ENCODE peak calls at places on chromosomes 3 and 15, in four cellular contexts. O, F, V and J are unnamed samples.

GRCh38 chr3:167691366-167691765 is 37.6 kb upstream of the WDR49 start:
- DNase-seq in O (no peak), F (no peak), V (no peak), J (no peak)

GRCh38 chr3:56522374-56522773 is 34.6 kb upstream of the CCDC66 start:
- DNase-seq in O (no peak), F (no peak), V (no peak), J (no peak)

GRCh38 chr15:29939404-29939803 is 117.1 kb upstream of the TJP1 start:
- DNase-seq in O (peak), F (no peak), V (no peak), J (no peak)

GRCh38 chr3:541328-541727 is 344.8 kb downstream of the CHL1 start:
- DNase-seq in O (no peak), F (no peak), V (no peak), J (no peak)

GRCh38 chr3:160381470-160381869 is 17.6 kb downstream of the IFT80 start:
- DNase-seq in O (peak), F (no peak), V (no peak), J (peak)

GRCh38 chr3:176633511-176633910 is 563.8 kb downstream of the TBL1XR1 start:
- DNase-seq in O (no peak), F (no peak), V (no peak), J (no peak)

GRCh38 chr3:61808526-61808925 is 247.2 kb downstream of the PTPRG start:
- DNase-seq in O (no peak), F (no peak), V (no peak), J (peak)

GRCh38 chr3:164467027-164467426 is 611.3 kb downstream of the SI start:
- DNase-seq in O (no peak), F (no peak), V (no peak), J (no peak)

GRCh38 chr3:97884724-97885123 is 62.9 kb downstream of the CRYBG3 start:
- DNase-seq in O (peak), F (no peak), V (no peak), J (no peak)

GRCh38 chr3:106299300-106300098 is 430.7 kb upstream of the CBLB start:
- DNase-seq in O (peak), F (no peak), V (no peak), J (peak)

GRCh38 chr15:96252148-96252547 is 78.4 kb upstream of the NR2F2 start:
- DNase-seq in O (no peak), F (no peak), V (no peak), J (no peak)

GRCh38 chr15:94526071-94526689 is 294.8 kb downstream of the MCTP2 start:
- DNase-seq in O (peak), F (no peak), V (no peak), J (no peak)
- TF ChIP-seq CTCF in O (peak), F (peak), V (peak), J (peak)

GRCh38 chr3:70744536-70744935 is 432.1 kb upstream of the MDFIC2 start:
- DNase-seq in O (no peak), F (no peak), V (no peak), J (peak)
- TF ChIP-seq CTCF in O (no peak), F (no peak), V (no peak), J (no peak)

GRCh38 chr15:39920510-39921273 is 626 bp upstream of the GPR176 start:
- DNase-seq in O (peak), F (peak), V (no peak), J (peak)
- TF ChIP-seq CTCF in O (no peak), F (no peak), V (no peak), J (no peak)

GRCh38 chr3:138326866-138327595 is 2.6 kb downstream of the NME9 start:
- DNase-seq in O (no peak), F (no peak), V (no peak), J (no peak)

GRCh38 chr3:138329127-138329983 is at the start of gene NME9:
- DNase-seq in O (peak), F (peak), V (no peak), J (peak)

GRCh38 chr3:138327831-138328230 is 1.8 kb downstream of the NME9 start:
- DNase-seq in O (no peak), F (no peak), V (no peak), J (peak)

GRCh38 chr3:138329984-138330293 is 288 bp upstream of the NME9 start:
- DNase-seq in O (no peak), F (no peak), V (no peak), J (no peak)

DNA sequence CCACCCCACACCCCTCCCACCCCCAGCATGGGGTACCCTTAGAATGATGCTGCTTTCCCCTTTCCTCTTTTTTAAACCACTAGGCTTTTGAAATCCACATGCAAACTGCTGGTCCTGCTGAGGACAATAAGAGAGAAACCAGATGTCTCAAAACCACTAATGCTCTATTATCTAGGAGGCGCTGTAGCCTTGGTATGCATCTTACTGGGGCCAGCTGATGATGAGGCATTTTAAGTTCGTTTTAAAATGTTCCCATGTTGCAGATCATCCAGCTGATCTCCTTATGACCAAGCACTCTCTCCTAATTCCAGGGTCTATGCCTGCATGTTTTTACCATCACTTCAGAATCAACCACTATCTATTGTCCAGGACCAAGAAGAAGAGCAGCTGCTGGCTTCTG is 1.3 kb downstream of the NME9 start:
- DNase-seq in O (peak), F (no peak), V (no peak), J (peak)
- TF ChIP-seq CTCF in O (peak), F (no peak), V (no peak), J (peak)

DNA sequence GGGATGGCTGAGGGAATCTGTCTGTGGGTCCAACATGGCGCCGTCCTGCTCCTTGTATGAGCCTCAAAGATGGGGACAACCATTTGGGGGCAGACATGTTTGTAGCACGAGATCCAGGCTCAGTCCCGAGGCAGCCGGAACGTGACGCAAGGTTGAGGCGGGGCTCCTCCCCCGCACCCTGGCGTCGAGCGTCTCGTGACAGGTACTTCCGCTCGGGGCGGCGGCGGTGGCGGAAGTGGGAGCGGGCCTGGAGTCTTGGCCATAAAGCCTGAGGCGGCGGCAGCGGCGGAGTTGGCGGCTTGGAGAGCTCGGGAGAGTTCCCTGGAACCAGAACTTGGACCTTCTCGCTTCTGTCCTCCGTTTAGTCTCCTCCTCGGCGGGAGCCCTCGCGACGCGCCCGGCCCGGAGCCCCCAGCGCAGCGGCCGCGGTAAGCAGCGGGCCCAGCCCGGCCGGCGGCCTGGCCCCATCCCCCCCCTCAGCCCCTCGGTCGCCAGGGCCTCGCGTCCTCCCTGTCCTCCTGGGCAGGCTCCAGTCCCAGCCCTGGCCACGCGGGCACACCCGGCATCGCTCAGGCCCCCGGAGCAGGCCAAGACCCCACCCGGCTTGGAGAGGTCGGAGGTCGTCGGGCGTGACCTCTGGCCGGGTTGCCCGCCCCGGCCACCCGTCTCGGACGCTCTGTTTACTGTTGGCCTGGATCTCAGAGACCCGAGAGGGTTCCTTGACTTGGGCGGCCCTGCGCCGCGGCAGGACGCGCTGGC is at the start of gene RAB7A:
- DNase-seq in O (peak), F (peak), V (peak), J (peak)
- TF ChIP-seq CTCF in O (no peak), F (no peak), V (no peak), J (no peak)

GRCh38 chr15:81361891-81362290 is 12.1 kb downstream of the TMC3 start:
- DNase-seq in O (no peak), F (no peak), V (no peak), J (no peak)

GRCh38 chr15:81356252-81356651 is 17.8 kb downstream of the TMC3 start:
- DNase-seq in O (no peak), F (no peak), V (no peak), J (no peak)

GRCh38 chr15:81358248-81358647 is 15.8 kb downstream of the TMC3 start:
- DNase-seq in O (no peak), F (no peak), V (no peak), J (no peak)

GRCh38 chr15:81360491-81360890 is 13.5 kb downstream of the TMC3 start:
- DNase-seq in O (no peak), F (no peak), V (no peak), J (no peak)

GRCh38 chr15:81357178-81357686 is 16.8 kb downstream of the TMC3 start:
- DNase-seq in O (no peak), F (no peak), V (no peak), J (no peak)
- TF ChIP-seq CTCF in O (no peak), F (no peak), V (no peak), J (no peak)

GRCh38 chr3:172752651-172753050 is 2.1 kb downstream of the ECT2 start:
- DNase-seq in O (no peak), F (no peak), V (no peak), J (no peak)

GRCh38 chr3:172749201-172749965 is 1.1 kb upstream of the ECT2 start:
- DNase-seq in O (peak), F (no peak), V (peak), J (peak)

GRCh38 chr3:172750069-172750367 is 508 bp upstream of the ECT2 start:
- DNase-seq in O (no peak), F (no peak), V (no peak), J (no peak)

GRCh38 chr3:172751188-172751571 is 654 bp downstream of the ECT2 start:
- DNase-seq in O (peak), F (no peak), V (no peak), J (peak)

DNA sequence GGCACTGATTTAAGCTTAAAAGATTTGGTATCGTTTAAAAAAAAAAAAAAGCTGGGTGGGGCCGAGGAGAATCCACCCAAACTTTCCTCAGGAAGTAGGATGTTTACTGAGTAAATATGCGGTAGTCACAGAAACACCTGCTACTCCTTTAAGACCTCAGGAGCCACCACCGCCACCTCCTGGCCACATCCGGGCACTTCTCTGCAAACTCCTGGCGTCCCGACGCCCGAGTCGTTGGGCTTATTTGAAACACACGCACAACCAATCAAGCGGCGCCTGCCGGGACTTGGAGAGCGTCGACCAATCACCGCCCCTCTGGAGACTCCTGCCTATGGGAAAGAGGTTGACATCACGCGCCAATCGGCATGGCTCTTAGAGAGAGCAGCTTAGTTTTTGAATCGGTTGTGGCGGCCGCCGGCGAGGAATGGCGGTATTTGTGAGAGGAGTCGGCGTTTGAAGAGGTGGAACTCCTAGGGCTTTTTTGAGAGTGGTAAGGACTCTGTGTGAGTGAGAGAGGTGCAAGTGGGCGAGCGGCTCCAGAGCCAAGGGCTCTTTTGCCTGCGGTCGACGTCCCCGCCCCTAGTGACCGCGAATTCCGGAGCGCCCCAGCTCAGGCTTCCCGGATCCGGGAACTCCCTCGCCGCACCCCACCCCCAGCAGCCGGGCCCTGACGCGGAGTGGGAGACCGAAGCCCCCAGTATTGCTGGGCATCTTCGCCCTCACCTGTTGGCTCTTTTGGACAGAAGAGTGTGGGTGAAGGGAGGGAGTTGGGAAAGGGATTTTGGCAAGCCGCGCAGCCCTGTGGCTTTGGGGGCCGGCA is at the start of gene ECT2:
- DNase-seq in O (peak), F (peak), V (peak), J (peak)
- TF ChIP-seq CTCF in O (peak), F (peak), V (peak), J (peak)

GRCh38 chr3:169581633-169582032 is 81.9 kb downstream of the MECOM start:
- DNase-seq in O (no peak), F (no peak), V (no peak), J (peak)

GRCh38 chr3:169579086-169579485 is 84.4 kb downstream of the MECOM start:
- DNase-seq in O (no peak), F (no peak), V (no peak), J (no peak)

GRCh38 chr3:169578381-169578780 is 85.1 kb downstream of the MECOM start:
- DNase-seq in O (no peak), F (no peak), V (no peak), J (no peak)

GRCh38 chr3:169583269-169583668 is 80.2 kb downstream of the MECOM start:
- DNase-seq in O (no peak), F (no peak), V (no peak), J (no peak)
- TF ChIP-seq CTCF in O (no peak), F (no peak), V (no peak), J (no peak)